ENCODE peak calls at places on chromosomes 1 and 21, in eight cellular contexts. One of them, this sample, is unnamed.

GRCh38 chr1:2274231-2274967 is 46.3 kb downstream of the SKI start:
- DNase-seq in left colon: no peak
- DNase-seq in stimulated activated CD8-positive, alpha-beta memory T cell treated with anti-CD3 and anti-CD28 coated beads, Interleukin-15, amount 100 ng/mL, for 24 hours: no peak
- DNase-seq in ovary: no peak
- DNase-seq in heart right ventricle: no peak
- DNase-seq in uterus: no peak
- DNase-seq in H4: no peak
- DNase-seq in T-helper 1 cell: no peak
- DNase-seq in this sample: peak; percentile 34

GRCh38 chr1:171426645-171427044 is 58.7 kb upstream of the PRRC2C start:
- DNase-seq in H4: no peak
- DNase-seq in heart right ventricle: no peak
- DNase-seq in stimulated activated CD8-positive, alpha-beta memory T cell treated with anti-CD3 and anti-CD28 coated beads, Interleukin-15, amount 100 ng/mL, for 24 hours: no peak
- DNase-seq in left colon: no peak
- DNase-seq in T-helper 1 cell: no peak
- DNase-seq in ovary: no peak
- DNase-seq in uterus: no peak
- DNase-seq in this sample: no peak

GRCh38 chr1:59315529-59316433 is 18.9 kb downstream of the FGGY start:
- DNase-seq in H4: no peak
- DNase-seq in heart right ventricle: no peak
- DNase-seq in ovary: no peak
- DNase-seq in left colon: no peak
- DNase-seq in T-helper 1 cell: no peak
- DNase-seq in uterus: no peak
- DNase-seq in stimulated activated CD8-positive, alpha-beta memory T cell treated with anti-CD3 and anti-CD28 coated beads, Interleukin-15, amount 100 ng/mL, for 24 hours: no peak
- DNase-seq in this sample: no peak

GRCh38 chr1:231776006-231776707 is 149.6 kb downstream of the DISC1 start:
- DNase-seq in heart right ventricle: no peak
- DNase-seq in left colon: no peak
- DNase-seq in T-helper 1 cell: no peak
- DNase-seq in ovary: no peak
- DNase-seq in uterus: no peak
- DNase-seq in stimulated activated CD8-positive, alpha-beta memory T cell treated with anti-CD3 and anti-CD28 coated beads, Interleukin-15, amount 100 ng/mL, for 24 hours: no peak
- DNase-seq in H4: peak; percentile 11
- DNase-seq in this sample: no peak

GRCh38 chr1:210292276-210292851 is 36.3 kb upstream of the HHAT start:
- DNase-seq in left colon: peak; percentile 51
- DNase-seq in stimulated activated CD8-positive, alpha-beta memory T cell treated with anti-CD3 and anti-CD28 coated beads, Interleukin-15, amount 100 ng/mL, for 24 hours: peak; percentile 5
- DNase-seq in heart right ventricle: peak; percentile 62
- DNase-seq in H4: no peak
- DNase-seq in uterus: peak; percentile 51
- DNase-seq in ovary: peak; percentile 49
- DNase-seq in T-helper 1 cell: peak; percentile 3
- DNase-seq in this sample: peak; percentile 80

GRCh38 chr1:219120625-219121544 is 52.8 kb upstream of the LYPLAL1 start:
- DNase-seq in ovary: peak; percentile 77
- DNase-seq in heart right ventricle: peak; percentile 71
- DNase-seq in T-helper 1 cell: no peak
- DNase-seq in left colon: no peak
- DNase-seq in H4: peak; percentile 34
- DNase-seq in uterus: peak; percentile 59
- DNase-seq in stimulated activated CD8-positive, alpha-beta memory T cell treated with anti-CD3 and anti-CD28 coated beads, Interleukin-15, amount 100 ng/mL, for 24 hours: no peak
- DNase-seq in this sample: peak; percentile 17

GRCh38 chr1:78490861-78491310 is at the start of gene PTGFR:
- DNase-seq in T-helper 1 cell: no peak
- DNase-seq in left colon: no peak
- DNase-seq in stimulated activated CD8-positive, alpha-beta memory T cell treated with anti-CD3 and anti-CD28 coated beads, Interleukin-15, amount 100 ng/mL, for 24 hours: no peak
- DNase-seq in H4: no peak
- DNase-seq in ovary: peak; percentile 44
- DNase-seq in uterus: peak; percentile 54
- DNase-seq in heart right ventricle: no peak
- DNase-seq in this sample: peak; percentile 44

GRCh38 chr1:8705104-8705503 is 112.3 kb downstream of the RERE start:
- DNase-seq in heart right ventricle: no peak
- DNase-seq in ovary: no peak
- DNase-seq in left colon: no peak
- DNase-seq in stimulated activated CD8-positive, alpha-beta memory T cell treated with anti-CD3 and anti-CD28 coated beads, Interleukin-15, amount 100 ng/mL, for 24 hours: no peak
- DNase-seq in H4: no peak
- DNase-seq in uterus: no peak
- DNase-seq in T-helper 1 cell: no peak
- DNase-seq in this sample: no peak

GRCh38 chr1:8702121-8702520 is 115.3 kb downstream of the RERE start:
- DNase-seq in stimulated activated CD8-positive, alpha-beta memory T cell treated with anti-CD3 and anti-CD28 coated beads, Interleukin-15, amount 100 ng/mL, for 24 hours: no peak
- DNase-seq in heart right ventricle: peak; percentile 16
- DNase-seq in left colon: peak; percentile 54
- DNase-seq in T-helper 1 cell: peak; percentile 36
- DNase-seq in H4: peak; percentile 27
- DNase-seq in ovary: no peak
- DNase-seq in uterus: no peak
- DNase-seq in this sample: peak; percentile 40

GRCh38 chr1:161096514-161096913 is 1.6 kb upstream of the KLHDC9 start:
- DNase-seq in H4: no peak
- DNase-seq in ovary: peak; percentile 63
- DNase-seq in left colon: peak; percentile 18
- DNase-seq in heart right ventricle: peak; percentile 43
- DNase-seq in uterus: no peak
- DNase-seq in T-helper 1 cell: no peak
- DNase-seq in stimulated activated CD8-positive, alpha-beta memory T cell treated with anti-CD3 and anti-CD28 coated beads, Interleukin-15, amount 100 ng/mL, for 24 hours: no peak
- DNase-seq in this sample: peak; percentile 52

GRCh38 chr1:40239626-40240025 is 8.1 kb upstream of the TMCO2 start:
- DNase-seq in uterus: no peak
- DNase-seq in ovary: no peak
- DNase-seq in stimulated activated CD8-positive, alpha-beta memory T cell treated with anti-CD3 and anti-CD28 coated beads, Interleukin-15, amount 100 ng/mL, for 24 hours: no peak
- DNase-seq in left colon: no peak
- DNase-seq in H4: no peak
- DNase-seq in T-helper 1 cell: no peak
- DNase-seq in heart right ventricle: no peak
- DNase-seq in this sample: no peak

GRCh38 chr1:56520202-56520601 is 59.2 kb downstream of the PLPP3 start:
- DNase-seq in ovary: no peak
- DNase-seq in left colon: no peak
- DNase-seq in uterus: no peak
- DNase-seq in heart right ventricle: no peak
- DNase-seq in H4: no peak
- DNase-seq in T-helper 1 cell: no peak
- DNase-seq in stimulated activated CD8-positive, alpha-beta memory T cell treated with anti-CD3 and anti-CD28 coated beads, Interleukin-15, amount 100 ng/mL, for 24 hours: no peak
- DNase-seq in this sample: no peak

GRCh38 chr1:169809370-169810095 is 14.8 kb upstream of the METTL18 start:
- DNase-seq in uterus: no peak
- DNase-seq in H4: peak; percentile 18
- DNase-seq in stimulated activated CD8-positive, alpha-beta memory T cell treated with anti-CD3 and anti-CD28 coated beads, Interleukin-15, amount 100 ng/mL, for 24 hours: no peak
- DNase-seq in T-helper 1 cell: peak; percentile 15
- DNase-seq in ovary: no peak
- DNase-seq in heart right ventricle: peak; percentile 33
- DNase-seq in left colon: no peak
- DNase-seq in this sample: no peak

GRCh38 chr21:29322570-29322957 is 23.8 kb downstream of the BACH1 start:
- DNase-seq in left colon: no peak
- DNase-seq in T-helper 1 cell: no peak
- DNase-seq in stimulated activated CD8-positive, alpha-beta memory T cell treated with anti-CD3 and anti-CD28 coated beads, Interleukin-15, amount 100 ng/mL, for 24 hours: no peak
- DNase-seq in uterus: no peak
- DNase-seq in ovary: no peak
- DNase-seq in heart right ventricle: no peak
- DNase-seq in H4: no peak
- DNase-seq in this sample: no peak

GRCh38 chr1:12454406-12455391 is 163.3 kb downstream of the DHRS3 start:
- DNase-seq in left colon: peak; percentile 37
- DNase-seq in stimulated activated CD8-positive, alpha-beta memory T cell treated with anti-CD3 and anti-CD28 coated beads, Interleukin-15, amount 100 ng/mL, for 24 hours: no peak
- DNase-seq in T-helper 1 cell: no peak
- DNase-seq in ovary: no peak
- DNase-seq in uterus: peak; percentile 58
- DNase-seq in heart right ventricle: no peak
- DNase-seq in H4: peak; percentile 60
- DNase-seq in this sample: no peak

GRCh38 chr21:16651956-16652355 is 860.9 kb upstream of the CXADR start:
- DNase-seq in uterus: no peak
- DNase-seq in ovary: no peak
- DNase-seq in stimulated activated CD8-positive, alpha-beta memory T cell treated with anti-CD3 and anti-CD28 coated beads, Interleukin-15, amount 100 ng/mL, for 24 hours: no peak
- DNase-seq in T-helper 1 cell: no peak
- DNase-seq in left colon: no peak
- DNase-seq in heart right ventricle: no peak
- DNase-seq in H4: no peak
- DNase-seq in this sample: no peak

GRCh38 chr1:36528361-36529349 is 45.9 kb upstream of the CSF3R start:
- DNase-seq in H4: no peak
- DNase-seq in T-helper 1 cell: no peak
- DNase-seq in left colon: no peak
- DNase-seq in ovary: no peak
- DNase-seq in stimulated activated CD8-positive, alpha-beta memory T cell treated with anti-CD3 and anti-CD28 coated beads, Interleukin-15, amount 100 ng/mL, for 24 hours: no peak
- DNase-seq in heart right ventricle: no peak
- DNase-seq in uterus: no peak
- DNase-seq in this sample: no peak

GRCh38 chr1:246454655-246455054 is 52.4 kb downstream of the SMYD3 start:
- DNase-seq in H4: no peak
- DNase-seq in T-helper 1 cell: no peak
- DNase-seq in ovary: no peak
- DNase-seq in heart right ventricle: no peak
- DNase-seq in stimulated activated CD8-positive, alpha-beta memory T cell treated with anti-CD3 and anti-CD28 coated beads, Interleukin-15, amount 100 ng/mL, for 24 hours: no peak
- DNase-seq in uterus: no peak
- DNase-seq in left colon: no peak
- DNase-seq in this sample: no peak

GRCh38 chr1:19349999-19350398 is 37.9 kb downstream of the SLC66A1 start:
- DNase-seq in H4: no peak
- DNase-seq in stimulated activated CD8-positive, alpha-beta memory T cell treated with anti-CD3 and anti-CD28 coated beads, Interleukin-15, amount 100 ng/mL, for 24 hours: no peak
- DNase-seq in left colon: no peak
- DNase-seq in T-helper 1 cell: no peak
- DNase-seq in uterus: no peak
- DNase-seq in ovary: no peak
- DNase-seq in heart right ventricle: no peak
- DNase-seq in this sample: no peak

GRCh38 chr21:44986471-44987291 is 46.9 kb downstream of the SLX9 start:
- DNase-seq in T-helper 1 cell: no peak
- DNase-seq in heart right ventricle: no peak
- DNase-seq in left colon: no peak
- DNase-seq in H4: no peak
- DNase-seq in uterus: peak; percentile 24
- DNase-seq in ovary: peak; percentile 17
- DNase-seq in stimulated activated CD8-positive, alpha-beta memory T cell treated with anti-CD3 and anti-CD28 coated beads, Interleukin-15, amount 100 ng/mL, for 24 hours: no peak
- DNase-seq in this sample: peak; percentile 29

GRCh38 chr1:103333141-103333540 is 192.4 kb upstream of the RNPC3 start:
- DNase-seq in T-helper 1 cell: no peak
- DNase-seq in H4: no peak
- DNase-seq in stimulated activated CD8-positive, alpha-beta memory T cell treated with anti-CD3 and anti-CD28 coated beads, Interleukin-15, amount 100 ng/mL, for 24 hours: no peak
- DNase-seq in ovary: no peak
- DNase-seq in left colon: no peak
- DNase-seq in heart right ventricle: no peak
- DNase-seq in uterus: no peak
- DNase-seq in this sample: no peak

GRCh38 chr1:46061146-46061545 is 71.3 kb downstream of the PIK3R3 start:
- DNase-seq in T-helper 1 cell: no peak
- DNase-seq in heart right ventricle: no peak
- DNase-seq in stimulated activated CD8-positive, alpha-beta memory T cell treated with anti-CD3 and anti-CD28 coated beads, Interleukin-15, amount 100 ng/mL, for 24 hours: no peak
- DNase-seq in left colon: no peak
- DNase-seq in ovary: no peak
- DNase-seq in uterus: no peak
- DNase-seq in H4: no peak
- DNase-seq in this sample: no peak

GRCh38 chr21:34157456-34158025 is 84.2 kb downstream of the MRPS6 start:
- DNase-seq in stimulated activated CD8-positive, alpha-beta memory T cell treated with anti-CD3 and anti-CD28 coated beads, Interleukin-15, amount 100 ng/mL, for 24 hours: no peak
- DNase-seq in ovary: no peak
- DNase-seq in T-helper 1 cell: no peak
- DNase-seq in uterus: no peak
- DNase-seq in H4: no peak
- DNase-seq in heart right ventricle: no peak
- DNase-seq in left colon: no peak
- DNase-seq in this sample: no peak